ENCODE peak calls at places on chromosomes 13 and 19, in seven cellular contexts. One of them, this sample, is unnamed.

GRCh38 chr19:4279530-4280422 is 710 bp downstream of the SHD start:
- DNase-seq in fibroblast of pulmonary artery: no peak
- DNase-seq in foreskin fibroblast: no peak
- DNase-seq in AG09319: no peak
- DNase-seq in Calu3: no peak
- DNase-seq in stomach: no peak
- DNase-seq in stimulated activated naive CD4-positive, alpha-beta T cell treated with Interleukin-2 at 50 U/mL for 16 hours: no peak
- DNase-seq in this sample: no peak

GRCh38 chr19:1110809-1111640 is 7.2 kb downstream of the GPX4 start:
- DNase-seq in fibroblast of pulmonary artery: no peak
- DNase-seq in foreskin fibroblast: no peak
- DNase-seq in AG09319: no peak
- DNase-seq in Calu3: no peak
- DNase-seq in stomach: no peak
- DNase-seq in stimulated activated naive CD4-positive, alpha-beta T cell treated with Interleukin-2 at 50 U/mL for 16 hours: no peak
- DNase-seq in this sample: no peak

GRCh38 chr13:29901714-29902631 is 51.6 kb upstream of the UBL3 start:
- DNase-seq in fibroblast of pulmonary artery: peak; percentile 96
- DNase-seq in foreskin fibroblast: peak; percentile 90
- DNase-seq in AG09319: peak; percentile 74
- DNase-seq in Calu3: peak; percentile 49
- DNase-seq in stomach: no peak
- DNase-seq in stimulated activated naive CD4-positive, alpha-beta T cell treated with Interleukin-2 at 50 U/mL for 16 hours: peak; percentile 11
- DNase-seq in this sample: no peak

GRCh38 chr19:3618144-3618810 is 8.3 kb downstream of the CACTIN start:
- DNase-seq in fibroblast of pulmonary artery: peak; percentile 56
- DNase-seq in foreskin fibroblast: peak; percentile 80
- DNase-seq in AG09319: no peak
- DNase-seq in Calu3: peak; percentile 17
- DNase-seq in stomach: peak; percentile 73
- DNase-seq in stimulated activated naive CD4-positive, alpha-beta T cell treated with Interleukin-2 at 50 U/mL for 16 hours: peak; percentile 16
- DNase-seq in this sample: peak; percentile 21

GRCh38 chr19:41895745-41896580 is 13.0 kb downstream of the ARHGEF1 start:
- DNase-seq in fibroblast of pulmonary artery: no peak
- DNase-seq in foreskin fibroblast: no peak
- DNase-seq in AG09319: no peak
- DNase-seq in Calu3: no peak
- DNase-seq in stomach: no peak
- DNase-seq in stimulated activated naive CD4-positive, alpha-beta T cell treated with Interleukin-2 at 50 U/mL for 16 hours: no peak
- DNase-seq in this sample: no peak

GRCh38 chr19:18450021-18450933 is 12.3 kb upstream of the ISYNA1 start:
- DNase-seq in fibroblast of pulmonary artery: no peak
- DNase-seq in foreskin fibroblast: no peak
- DNase-seq in AG09319: no peak
- DNase-seq in Calu3: no peak
- DNase-seq in stomach: no peak
- DNase-seq in stimulated activated naive CD4-positive, alpha-beta T cell treated with Interleukin-2 at 50 U/mL for 16 hours: no peak
- DNase-seq in this sample: no peak

GRCh38 chr19:18776288-18776594 is 14.9 kb downstream of the COMP start:
- DNase-seq in fibroblast of pulmonary artery: peak; percentile 25
- DNase-seq in foreskin fibroblast: peak; percentile 77
- DNase-seq in AG09319: no peak
- DNase-seq in Calu3: no peak
- DNase-seq in stomach: no peak
- DNase-seq in stimulated activated naive CD4-positive, alpha-beta T cell treated with Interleukin-2 at 50 U/mL for 16 hours: no peak
- DNase-seq in this sample: no peak

GRCh38 chr13:37270206-37271001 is 164.9 kb upstream of the CSNK1A1L start:
- DNase-seq in fibroblast of pulmonary artery: no peak
- DNase-seq in foreskin fibroblast: no peak
- DNase-seq in AG09319: no peak
- DNase-seq in Calu3: no peak
- DNase-seq in stomach: no peak
- DNase-seq in stimulated activated naive CD4-positive, alpha-beta T cell treated with Interleukin-2 at 50 U/mL for 16 hours: no peak
- DNase-seq in this sample: no peak

GRCh38 chr19:19185853-19186728 is 5.9 kb downstream of the BORCS8 start:
- DNase-seq in fibroblast of pulmonary artery: peak; percentile 53
- DNase-seq in foreskin fibroblast: peak; percentile 62
- DNase-seq in AG09319: no peak
- DNase-seq in Calu3: peak; percentile 50
- DNase-seq in stomach: peak; percentile 37
- DNase-seq in stimulated activated naive CD4-positive, alpha-beta T cell treated with Interleukin-2 at 50 U/mL for 16 hours: peak; percentile 64
- DNase-seq in this sample: peak; percentile 48

GRCh38 chr19:41888926-41889325 is 5.9 kb downstream of the ARHGEF1 start:
- DNase-seq in fibroblast of pulmonary artery: no peak
- DNase-seq in foreskin fibroblast: no peak
- DNase-seq in AG09319: no peak
- DNase-seq in Calu3: no peak
- DNase-seq in stomach: no peak
- DNase-seq in stimulated activated naive CD4-positive, alpha-beta T cell treated with Interleukin-2 at 50 U/mL for 16 hours: no peak
- DNase-seq in this sample: no peak

GRCh38 chr13:104416973-104417372 is 1350.8 kb upstream of the SLC10A2 start:
- DNase-seq in fibroblast of pulmonary artery: no peak
- DNase-seq in foreskin fibroblast: no peak
- DNase-seq in AG09319: no peak
- DNase-seq in Calu3: no peak
- DNase-seq in stomach: no peak
- DNase-seq in stimulated activated naive CD4-positive, alpha-beta T cell treated with Interleukin-2 at 50 U/mL for 16 hours: no peak
- DNase-seq in this sample: no peak

GRCh38 chr19:31502536-31503170 is 153.4 kb upstream of the TSHZ3 start:
- DNase-seq in fibroblast of pulmonary artery: no peak
- DNase-seq in foreskin fibroblast: no peak
- DNase-seq in AG09319: no peak
- DNase-seq in Calu3: no peak
- DNase-seq in stomach: no peak
- DNase-seq in stimulated activated naive CD4-positive, alpha-beta T cell treated with Interleukin-2 at 50 U/mL for 16 hours: no peak
- DNase-seq in this sample: no peak

GRCh38 chr13:50358221-50358620 is 343.0 kb downstream of the KCNRG start:
- DNase-seq in fibroblast of pulmonary artery: peak; percentile 13
- DNase-seq in foreskin fibroblast: peak; percentile 19
- DNase-seq in AG09319: no peak
- DNase-seq in Calu3: no peak
- DNase-seq in stomach: no peak
- DNase-seq in stimulated activated naive CD4-positive, alpha-beta T cell treated with Interleukin-2 at 50 U/mL for 16 hours: no peak
- DNase-seq in this sample: no peak

GRCh38 chr19:11738746-11739620 is at the start of gene ZNF823:
- DNase-seq in fibroblast of pulmonary artery: peak; percentile 98
- DNase-seq in foreskin fibroblast: peak; percentile 99
- DNase-seq in AG09319: peak; percentile 93
- DNase-seq in Calu3: peak; percentile 97
- DNase-seq in stomach: peak; percentile 100
- DNase-seq in stimulated activated naive CD4-positive, alpha-beta T cell treated with Interleukin-2 at 50 U/mL for 16 hours: peak; percentile 95
- DNase-seq in this sample: peak; percentile 95

GRCh38 chr19:31421856-31422255 is 72.6 kb upstream of the TSHZ3 start:
- DNase-seq in fibroblast of pulmonary artery: no peak
- DNase-seq in foreskin fibroblast: no peak
- DNase-seq in AG09319: no peak
- DNase-seq in Calu3: no peak
- DNase-seq in stomach: no peak
- DNase-seq in stimulated activated naive CD4-positive, alpha-beta T cell treated with Interleukin-2 at 50 U/mL for 16 hours: no peak
- DNase-seq in this sample: no peak

GRCh38 chr13:102197193-102197592 is 204.7 kb downstream of the FGF14 start:
- DNase-seq in fibroblast of pulmonary artery: no peak
- DNase-seq in foreskin fibroblast: peak; percentile 67
- DNase-seq in AG09319: no peak
- DNase-seq in Calu3: peak; percentile 6
- DNase-seq in stomach: no peak
- DNase-seq in stimulated activated naive CD4-positive, alpha-beta T cell treated with Interleukin-2 at 50 U/mL for 16 hours: no peak
- DNase-seq in this sample: no peak

GRCh38 chr19:17183858-17184271 is 31.3 kb upstream of the USE1 start:
- DNase-seq in fibroblast of pulmonary artery: no peak
- DNase-seq in foreskin fibroblast: no peak
- DNase-seq in AG09319: no peak
- DNase-seq in Calu3: no peak
- DNase-seq in stomach: no peak
- DNase-seq in stimulated activated naive CD4-positive, alpha-beta T cell treated with Interleukin-2 at 50 U/mL for 16 hours: peak; percentile 5
- DNase-seq in this sample: no peak

GRCh38 chr19:30153326-30154210 is 211.5 kb downstream of the URI1 start:
- DNase-seq in fibroblast of pulmonary artery: no peak
- DNase-seq in foreskin fibroblast: no peak
- DNase-seq in AG09319: no peak
- DNase-seq in Calu3: no peak
- DNase-seq in stomach: no peak
- DNase-seq in stimulated activated naive CD4-positive, alpha-beta T cell treated with Interleukin-2 at 50 U/mL for 16 hours: no peak
- DNase-seq in this sample: no peak

GRCh38 chr13:93045836-93046235 is 180.8 kb upstream of the GPC6 start:
- DNase-seq in fibroblast of pulmonary artery: peak; percentile 21
- DNase-seq in foreskin fibroblast: peak; percentile 4
- DNase-seq in AG09319: no peak
- DNase-seq in Calu3: no peak
- DNase-seq in stomach: no peak
- DNase-seq in stimulated activated naive CD4-positive, alpha-beta T cell treated with Interleukin-2 at 50 U/mL for 16 hours: no peak
- DNase-seq in this sample: no peak

GRCh38 chr19:369256-369655 is 24.7 kb upstream of the MIER2 start:
- DNase-seq in fibroblast of pulmonary artery: no peak
- DNase-seq in foreskin fibroblast: no peak
- DNase-seq in AG09319: no peak
- DNase-seq in Calu3: no peak
- DNase-seq in stomach: no peak
- DNase-seq in stimulated activated naive CD4-positive, alpha-beta T cell treated with Interleukin-2 at 50 U/mL for 16 hours: no peak
- DNase-seq in this sample: no peak

GRCh38 chr13:28545583-28546333 is 50.8 kb upstream of the FLT1 start:
- DNase-seq in fibroblast of pulmonary artery: no peak
- DNase-seq in foreskin fibroblast: no peak
- DNase-seq in AG09319: no peak
- DNase-seq in Calu3: no peak
- DNase-seq in stomach: no peak
- DNase-seq in stimulated activated naive CD4-positive, alpha-beta T cell treated with Interleukin-2 at 50 U/mL for 16 hours: no peak
- DNase-seq in this sample: no peak

GRCh38 chr13:110490009-110490770 is 71.3 kb downstream of the RAB20 start:
- DNase-seq in fibroblast of pulmonary artery: no peak
- DNase-seq in foreskin fibroblast: no peak
- DNase-seq in AG09319: no peak
- DNase-seq in Calu3: no peak
- DNase-seq in stomach: peak; percentile 71
- DNase-seq in stimulated activated naive CD4-positive, alpha-beta T cell treated with Interleukin-2 at 50 U/mL for 16 hours: no peak
- DNase-seq in this sample: no peak

GRCh38 chr13:86085890-86086289 is 286.7 kb upstream of the SLITRK6 start:
- DNase-seq in fibroblast of pulmonary artery: no peak
- DNase-seq in foreskin fibroblast: no peak
- DNase-seq in AG09319: no peak
- DNase-seq in Calu3: no peak
- DNase-seq in stomach: no peak
- DNase-seq in stimulated activated naive CD4-positive, alpha-beta T cell treated with Interleukin-2 at 50 U/mL for 16 hours: no peak
- DNase-seq in this sample: no peak

GRCh38 chr19:58059003-58059671 is at the start of gene ZNF135:
- DNase-seq in fibroblast of pulmonary artery: peak; percentile 77
- DNase-seq in foreskin fibroblast: peak; percentile 97
- DNase-seq in AG09319: peak; percentile 60
- DNase-seq in Calu3: no peak
- DNase-seq in stomach: peak; percentile 58
- DNase-seq in stimulated activated naive CD4-positive, alpha-beta T cell treated with Interleukin-2 at 50 U/mL for 16 hours: peak; percentile 8
- DNase-seq in this sample: peak; percentile 11

GRCh38 chr19:47228937-47229673 is 1.9 kb downstream of the BBC3 start:
- DNase-seq in fibroblast of pulmonary artery: peak; percentile 43
- DNase-seq in foreskin fibroblast: peak; percentile 61
- DNase-seq in AG09319: no peak
- DNase-seq in Calu3: no peak
- DNase-seq in stomach: no peak
- DNase-seq in stimulated activated naive CD4-positive, alpha-beta T cell treated with Interleukin-2 at 50 U/mL for 16 hours: peak; percentile 22
- DNase-seq in this sample: no peak

GRCh38 chr13:97753942-97754670 is 199.4 kb upstream of the IPO5 start:
- DNase-seq in fibroblast of pulmonary artery: no peak
- DNase-seq in foreskin fibroblast: no peak
- DNase-seq in AG09319: no peak
- DNase-seq in Calu3: no peak
- DNase-seq in stomach: no peak
- DNase-seq in stimulated activated naive CD4-positive, alpha-beta T cell treated with Interleukin-2 at 50 U/mL for 16 hours: no peak
- DNase-seq in this sample: no peak

GRCh38 chr19:34667349-34668076 is 9.4 kb downstream of the SCGB2B2 start:
- DNase-seq in fibroblast of pulmonary artery: peak; percentile 16
- DNase-seq in foreskin fibroblast: peak; percentile 20
- DNase-seq in AG09319: no peak
- DNase-seq in Calu3: no peak
- DNase-seq in stomach: no peak
- DNase-seq in stimulated activated naive CD4-positive, alpha-beta T cell treated with Interleukin-2 at 50 U/mL for 16 hours: no peak
- DNase-seq in this sample: no peak

GRCh38 chr19:5967571-5967970 is 10.4 kb downstream of the RANBP3 start:
- DNase-seq in fibroblast of pulmonary artery: no peak
- DNase-seq in foreskin fibroblast: no peak
- DNase-seq in AG09319: no peak
- DNase-seq in Calu3: no peak
- DNase-seq in stomach: no peak
- DNase-seq in stimulated activated naive CD4-positive, alpha-beta T cell treated with Interleukin-2 at 50 U/mL for 16 hours: no peak
- DNase-seq in this sample: no peak

GRCh38 chr19:40718774-40719391 is 2.0 kb downstream of the ITPKC start:
- DNase-seq in fibroblast of pulmonary artery: peak; percentile 39
- DNase-seq in foreskin fibroblast: peak; percentile 88
- DNase-seq in AG09319: no peak
- DNase-seq in Calu3: peak; percentile 97
- DNase-seq in stomach: peak; percentile 92
- DNase-seq in stimulated activated naive CD4-positive, alpha-beta T cell treated with Interleukin-2 at 50 U/mL for 16 hours: no peak
- DNase-seq in this sample: no peak

GRCh38 chr19:10339380-10339960 is at the start of gene ICAM3:
- DNase-seq in fibroblast of pulmonary artery: no peak
- DNase-seq in foreskin fibroblast: no peak
- DNase-seq in AG09319: no peak
- DNase-seq in Calu3: no peak
- DNase-seq in stomach: peak; percentile 36
- DNase-seq in stimulated activated naive CD4-positive, alpha-beta T cell treated with Interleukin-2 at 50 U/mL for 16 hours: peak; percentile 57
- DNase-seq in this sample: peak; percentile 37

GRCh38 chr19:55703790-55704215 is 28.8 kb downstream of the EPN1 start:
- DNase-seq in fibroblast of pulmonary artery: peak; percentile 27
- DNase-seq in foreskin fibroblast: peak; percentile 52
- DNase-seq in AG09319: no peak
- DNase-seq in Calu3: no peak
- DNase-seq in stomach: peak; percentile 72
- DNase-seq in stimulated activated naive CD4-positive, alpha-beta T cell treated with Interleukin-2 at 50 U/mL for 16 hours: no peak
- DNase-seq in this sample: no peak

GRCh38 chr19:33840382-33840781 is 43.7 kb downstream of the KCTD15 start:
- DNase-seq in fibroblast of pulmonary artery: no peak
- DNase-seq in foreskin fibroblast: no peak
- DNase-seq in AG09319: no peak
- DNase-seq in Calu3: no peak
- DNase-seq in stomach: no peak
- DNase-seq in stimulated activated naive CD4-positive, alpha-beta T cell treated with Interleukin-2 at 50 U/mL for 16 hours: no peak
- DNase-seq in this sample: no peak

GRCh38 chr13:44516771-44517170 is 59.4 kb downstream of the TSC22D1 start:
- DNase-seq in fibroblast of pulmonary artery: no peak
- DNase-seq in foreskin fibroblast: no peak
- DNase-seq in AG09319: no peak
- DNase-seq in Calu3: no peak
- DNase-seq in stomach: no peak
- DNase-seq in stimulated activated naive CD4-positive, alpha-beta T cell treated with Interleukin-2 at 50 U/mL for 16 hours: no peak
- DNase-seq in this sample: no peak

GRCh38 chr19:947707-948533 is 22.1 kb downstream of the ARID3A start:
- DNase-seq in fibroblast of pulmonary artery: no peak
- DNase-seq in foreskin fibroblast: no peak
- DNase-seq in AG09319: no peak
- DNase-seq in Calu3: no peak
- DNase-seq in stomach: peak; percentile 59
- DNase-seq in stimulated activated naive CD4-positive, alpha-beta T cell treated with Interleukin-2 at 50 U/mL for 16 hours: no peak
- DNase-seq in this sample: no peak